ENCODE peak calls at places on chromosomes 12 and 14, in seven cellular contexts. A is GM23338, R is hepatocyte, H is GM23248, B is OCI-LY7, D is neural progenitor cell, E is PC-3. S is an unnamed sample.

GRCh38 chr12:4849024-4849594 is 60.6 kb upstream of the KCNA1 start:
- DNase-seq in B (peak; percentile 53), D (peak; percentile 42), H (peak; percentile 60), R (peak; percentile 57), A (peak; percentile 35), E (peak; percentile 32), S (no peak)

GRCh38 chr14:100540926-100541620 is 46.1 kb downstream of the BEGAIN start:
- DNase-seq in A (no peak), R (no peak), E (no peak), H (no peak), B (no peak), D (no peak), S (no peak)

GRCh38 chr14:61616524-61617185 is 78.7 kb upstream of the HIF1A start:
- DNase-seq in D (no peak), B (no peak), A (no peak), E (peak; percentile 85), R (no peak), H (peak; percentile 81), S (no peak)

GRCh38 chr14:104302794-104303405 is 164.5 kb downstream of the KIF26A start:
- DNase-seq in D (no peak), A (no peak), B (no peak), H (no peak), E (no peak), R (no peak), S (no peak)

GRCh38 chr14:53152627-53152908 is 555 bp downstream of the DDHD1 start:
- DNase-seq in E (no peak), R (no peak), H (peak; percentile 62), A (no peak), D (no peak), B (no peak), S (no peak)

GRCh38 chr12:62158013-62158412 is 102.2 kb upstream of the USP15 start:
- DNase-seq in D (no peak), R (no peak), H (no peak), A (no peak), E (no peak), B (no peak), S (no peak)

GRCh38 chr14:101731187-101732080 is 30.1 kb upstream of the PPP2R5C start:
- DNase-seq in E (peak; percentile 98), A (peak; percentile 46), H (peak; percentile 90), R (peak; percentile 91), D (no peak), B (peak; percentile 46), S (peak; percentile 45)

GRCh38 chr14:58280954-58281787 is 17.2 kb upstream of the ARID4A start:
- DNase-seq in H (peak; percentile 85), A (no peak), B (no peak), D (no peak), E (peak; percentile 49), R (peak; percentile 71), S (no peak)

GRCh38 chr12:124520258-124520657 is 47.2 kb downstream of the NCOR2 start:
- DNase-seq in H (peak; percentile 32), E (peak; percentile 87), B (no peak), D (no peak), A (no peak), R (no peak), S (no peak)

GRCh38 chr14:46661728-46662127 is 10.1 kb upstream of the RPL10L start:
- DNase-seq in H (no peak), D (peak; percentile 55), E (peak; percentile 3), B (no peak), R (peak; percentile 9), A (peak; percentile 69), S (no peak)

GRCh38 chr12:129844662-129845061 is 59.2 kb downstream of the TMEM132D start:
- DNase-seq in A (no peak), D (no peak), B (no peak), H (no peak), R (no peak), E (no peak), S (no peak)

GRCh38 chr12:53219956-53220856 is 11.8 kb downstream of the RARG start:
- DNase-seq in A (peak; percentile 80), R (peak; percentile 87), B (peak; percentile 83), D (peak; percentile 80), H (peak; percentile 97), E (peak; percentile 75), S (peak; percentile 76)

DNA sequence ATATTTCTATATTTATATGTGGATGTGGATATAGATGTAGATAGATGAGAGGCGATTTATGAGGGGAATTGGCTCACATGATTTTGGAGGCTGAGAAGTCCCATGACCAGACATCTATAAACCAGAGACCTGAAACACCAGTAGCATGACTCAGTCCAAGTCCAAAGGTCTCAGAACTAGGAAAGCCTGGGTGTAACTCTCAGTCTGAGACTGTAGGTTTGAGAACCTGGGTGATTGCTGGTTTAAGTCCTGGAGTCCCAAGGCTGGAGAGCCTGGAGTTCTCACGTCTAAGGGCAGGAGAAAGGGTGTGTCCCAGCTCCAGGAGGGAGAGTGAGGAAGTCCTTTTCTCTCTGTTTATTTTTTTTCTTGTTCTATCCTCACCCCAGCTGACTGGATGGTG is 45.3 kb downstream of the EMP1 start:
- DNase-seq in H (no peak), R (peak; percentile 81), D (no peak), A (no peak), B (no peak), E (peak; percentile 61), S (no peak)
- TF ChIP-seq EZH2phosphoT487 in H (no peak), R (no peak), D (no peak), A (no peak), B (no peak), E (no peak), S (no peak)

GRCh38 chr14:21096438-21096837 is 2.0 kb downstream of the ZNF219 start:
- DNase-seq in H (no peak), E (no peak), A (no peak), D (no peak), R (no peak), B (no peak), S (no peak)

GRCh38 chr14:21097616-21098133 is 780 bp downstream of the ZNF219 start:
- DNase-seq in A (peak; percentile 84), D (peak; percentile 85), E (no peak), B (peak; percentile 37), R (peak; percentile 65), H (no peak), S (no peak)

GRCh38 chr14:21098134-21098891 is at the start of gene ZNF219:
- DNase-seq in A (peak; percentile 93), D (peak; percentile 92), B (peak; percentile 55), H (peak; percentile 58), R (peak; percentile 75), E (peak; percentile 15), S (no peak)

GRCh38 chr14:21095430-21096205 is 2.8 kb downstream of the ZNF219 start:
- DNase-seq in R (no peak), B (no peak), A (peak; percentile 70), E (no peak), D (peak; percentile 78), H (peak; percentile 67), S (no peak)

GRCh38 chr14:21096889-21097615 is 1.4 kb downstream of the ZNF219 start:
- DNase-seq in H (no peak), A (peak; percentile 36), E (no peak), R (no peak), B (no peak), D (no peak), S (no peak)
- H3K4me2 ChIP-seq in H (no peak overlapping the region), A (peak overlapping the region; percentile 98), E (no peak overlapping the region), R (peak overlapping the region; percentile 68), B (peak overlapping the region; percentile 69), D (peak overlapping the region; percentile 87), S (no peak overlapping the region)

GRCh38 chr14:98786456-98786855 is 485.5 kb downstream of the BCL11B start:
- DNase-seq in B (no peak), D (no peak), H (no peak), E (no peak), A (no peak), R (no peak), S (no peak)
- TF ChIP-seq EZH2phosphoT487 in B (no peak), D (no peak), H (no peak), E (no peak), A (no peak), R (no peak), S (no peak)

GRCh38 chr12:130954544-130954831 is 781 bp downstream of the ADGRD1 start:
- DNase-seq in H (no peak), R (no peak), E (no peak), A (no peak), D (no peak), B (no peak), S (no peak)

GRCh38 chr12:130952545-130952954 is 1.2 kb upstream of the ADGRD1 start:
- DNase-seq in R (peak; percentile 67), E (no peak), B (no peak), A (no peak), D (no peak), H (no peak), S (no peak)

GRCh38 chr12:130952106-130952505 is 1.6 kb upstream of the ADGRD1 start:
- DNase-seq in B (no peak), E (no peak), A (no peak), D (no peak), H (no peak), R (peak; percentile 40), S (no peak)

GRCh38 chr12:130955238-130955816 is 1.6 kb downstream of the ADGRD1 start:
- DNase-seq in E (no peak), R (no peak), A (no peak), H (peak; percentile 24), B (no peak), D (no peak), S (no peak)

GRCh38 chr12:130953783-130954543 is at the start of gene ADGRD1:
- DNase-seq in A (peak; percentile 38), B (no peak), R (peak; percentile 62), H (peak; percentile 74), E (no peak), D (no peak), S (no peak)
- H3K4me2 ChIP-seq in A (peak within 1 kb of the TSS; percentile 50), B (peak within 1 kb of the TSS; percentile 15), R (peak within 1 kb of the TSS; percentile 81), H (peak within 1 kb of the TSS; percentile 81), E (peak within 1 kb of the TSS; percentile 23), D (no peak within 1 kb of the TSS), S (no peak within 1 kb of the TSS)

S was measured in MM.1S.